ENCODE peak calls at places on chromosome 19, in five cellular contexts. G, J, I, D and T are unnamed samples.

GRCh38 chr19:55676384-55676783 is 1.4 kb downstream of the EPN1 start:
- DNase-seq in G (no peak), D (no peak), I (no peak), J (no peak), T (no peak)

GRCh38 chr19:6730153-6730804 is 7.1 kb downstream of the GPR108 start:
- DNase-seq in D (peak; percentile 86), J (no peak), I (peak; percentile 87), G (peak; percentile 85), T (no peak)

GRCh38 chr19:19386373-19386869 is 19.1 kb upstream of the GATAD2A start:
- DNase-seq in J (no peak), G (no peak), D (no peak), I (no peak), T (peak; percentile 18)

GRCh38 chr19:18954094-18954493 is 13.1 kb upstream of the HOMER3 start:
- DNase-seq in I (no peak), J (no peak), D (no peak), G (no peak), T (no peak)

GRCh38 chr19:44646049-44646416 is 2.3 kb downstream of the PVR start:
- DNase-seq in D (no peak), I (no peak), J (no peak), G (no peak), T (no peak)

GRCh38 chr19:33688657-33688992 is 66.9 kb downstream of the CHST8 start:
- DNase-seq in D (no peak), J (no peak), I (peak; percentile 41), G (no peak), T (no peak)

GRCh38 chr19:45346449-45346848 is 5.9 kb downstream of the KLC3 start:
- DNase-seq in I (peak; percentile 94), D (no peak), J (no peak), G (no peak), T (no peak)

GRCh38 chr19:3398114-3398899 is 31.9 kb downstream of the NFIC start:
- DNase-seq in I (peak; percentile 72), J (peak; percentile 82), G (peak; percentile 82), D (peak; percentile 78), T (no peak)

GRCh38 chr19:55099557-55100506 is 17.6 kb downstream of the PPP1R12C start:
- DNase-seq in J (peak; percentile 66), I (peak; percentile 83), D (no peak), G (no peak), T (no peak)

GRCh38 chr19:53813996-53814395 is 10.1 kb downstream of the NLRP12 start:
- DNase-seq in I (peak; percentile 92), J (no peak), G (no peak), D (no peak), T (no peak)

GRCh38 chr19:2061093-2061935 is 10.3 kb upstream of the MKNK2 start:
- DNase-seq in G (peak; percentile 100), J (peak; percentile 99), D (peak; percentile 100), I (peak; percentile 100), T (peak; percentile 100)

GRCh38 chr19:37975071-37975470 is 68.1 kb downstream of the SIPA1L3 start:
- DNase-seq in D (no peak), J (no peak), G (peak; percentile 41), I (no peak), T (no peak)

GRCh38 chr19:38736036-38736412 is 8.2 kb downstream of the CAPN12 start:
- DNase-seq in J (peak; percentile 29), I (peak; percentile 91), D (no peak), G (peak; percentile 80), T (peak; percentile 32)

GRCh38 chr19:30645946-30646577 is 273.9 kb downstream of the ZNF536 start:
- DNase-seq in I (no peak), G (no peak), D (no peak), J (no peak), T (no peak)

GRCh38 chr19:39265321-39265916 is 2.8 kb upstream of the IFNL2 start:
- DNase-seq in G (peak; percentile 51), D (no peak), J (no peak), I (peak; percentile 80), T (no peak)

GRCh38 chr19:19997656-19998268 is 41.5 kb downstream of the ZNF682 start:
- DNase-seq in J (peak; percentile 6), G (peak; percentile 81), D (no peak), I (no peak), T (peak; percentile 48)

GRCh38 chr19:47895165-47895782 is 9.2 kb upstream of the SULT2A1 start:
- DNase-seq in J (no peak), I (no peak), D (no peak), G (no peak), T (no peak)

GRCh38 chr19:42540071-42540553 is 11.8 kb upstream of the CEACAM1 start:
- DNase-seq in I (no peak), J (no peak), D (no peak), G (peak; percentile 33), T (no peak)

GRCh38 chr19:18428173-18428836 is 9.1 kb downstream of the SSBP4 start:
- DNase-seq in D (no peak), I (peak; percentile 77), G (no peak), J (no peak), T (no peak)

GRCh38 chr19:13022859-13023636 is 27.8 kb downstream of the NFIX start:
- DNase-seq in D (peak; percentile 73), J (peak; percentile 89), G (no peak), I (peak; percentile 98), T (no peak)

GRCh38 chr19:50238043-50238442 is 34.6 kb downstream of the MYH14 start:
- DNase-seq in G (no peak), D (no peak), J (peak; percentile 11), I (peak; percentile 60), T (no peak)

GRCh38 chr19:50230379-50231351 is 27.2 kb downstream of the MYH14 start:
- DNase-seq in I (peak; percentile 41), D (no peak), G (no peak), J (no peak), T (no peak)

GRCh38 chr19:50231821-50232220 is 28.4 kb downstream of the MYH14 start:
- DNase-seq in D (no peak), I (peak; percentile 44), G (no peak), J (no peak), T (no peak)

GRCh38 chr19:50233308-50233910 is 30.0 kb downstream of the MYH14 start:
- DNase-seq in I (peak; percentile 85), G (no peak), D (no peak), J (no peak), T (no peak)

DNA sequence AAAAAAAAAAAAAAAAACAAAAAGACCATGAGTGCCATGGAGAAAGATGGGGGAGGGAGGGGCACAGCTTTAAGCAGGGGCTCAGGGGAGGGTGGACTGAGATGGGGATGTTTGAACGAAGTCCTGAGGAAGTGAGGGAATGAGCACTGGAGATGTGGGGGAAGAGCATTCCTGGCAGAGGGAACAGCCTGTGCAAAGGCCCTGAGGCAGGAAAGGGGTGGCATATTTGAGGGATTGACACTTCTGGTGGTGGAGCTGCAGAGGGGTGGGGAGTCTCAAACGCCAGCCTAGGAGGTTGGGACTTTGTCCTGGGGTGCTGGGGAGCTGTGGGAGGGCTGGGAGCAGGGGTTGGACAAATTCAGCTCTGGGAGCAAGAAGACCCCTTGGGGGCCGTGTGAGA is 29.2 kb downstream of the MYH14 start:
- DNase-seq in G (no peak), J (no peak), D (no peak), I (no peak), T (no peak)
- H3K27ac ChIP-seq in G (no peak overlapping the region), J (no peak overlapping the region), D (no peak overlapping the region), I (no peak overlapping the region), T (no peak overlapping the region)

DNA sequence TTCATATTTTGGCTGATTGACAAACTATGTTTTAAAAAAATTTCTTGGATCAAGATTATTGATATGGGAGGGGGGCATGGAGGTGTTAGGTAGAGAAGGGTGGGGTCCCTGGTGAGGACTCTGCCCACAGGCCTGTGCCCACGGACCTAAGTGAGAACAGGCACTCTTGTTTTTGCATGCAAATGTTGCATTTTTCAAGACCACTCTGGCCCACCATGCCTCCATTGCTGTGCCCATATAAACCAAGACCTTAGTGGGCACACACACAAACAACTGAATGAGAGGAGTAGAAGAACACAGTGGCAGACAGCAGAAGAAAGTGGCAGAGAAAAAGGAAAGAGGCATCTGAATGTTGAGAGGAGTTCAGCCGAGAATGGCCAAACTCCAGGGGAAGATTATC is 69.6 kb upstream of the ZNF98 start:
- DNase-seq in I (no peak), J (no peak), G (no peak), D (no peak), T (no peak)
- H3K9me3 ChIP-seq in I (no peaks in the 10 kb centered on the region), J (no peaks in the 10 kb centered on the region), G (peaks cover 2% of the 10 kb centered on the region), D (no peaks in the 10 kb centered on the region), T (peaks cover 5% of the 10 kb centered on the region)

GRCh38 chr19:10292206-10292788 is 2.5 kb downstream of the ICAM5 start:
- DNase-seq in I (peak; percentile 90), D (peak; percentile 47), J (peak; percentile 66), G (peak; percentile 89), T (no peak)

GRCh38 chr19:10289836-10290438 is at the start of gene ICAM5:
- DNase-seq in D (no peak), G (no peak), J (no peak), I (peak; percentile 92), T (no peak)

GRCh38 chr19:10290439-10290875 is 705 bp downstream of the ICAM5 start:
- DNase-seq in I (peak; percentile 78), J (no peak), D (no peak), G (no peak), T (no peak)

GRCh38 chr19:10291554-10292205 is 1.9 kb downstream of the ICAM5 start:
- DNase-seq in I (peak; percentile 88), J (no peak), G (peak; percentile 70), D (no peak), T (no peak)

GRCh38 chr19:10290876-10291553 is 1.3 kb downstream of the ICAM5 start:
- DNase-seq in J (no peak), I (peak; percentile 93), G (peak; percentile 71), D (no peak), T (no peak)
- H3K4me1 ChIP-seq in J (peaks cover 76% of the 10 kb centered on the region), I (peaks cover 15% of the 10 kb centered on the region), G (peaks cover 17% of the 10 kb centered on the region), D (peaks cover 92% of the 10 kb centered on the region), T (peaks cover 61% of the 10 kb centered on the region)

GRCh38 chr19:10961763-10962536 is 1.1 kb downstream of the SMARCA4 start:
- DNase-seq in J (no peak), G (no peak), I (peak; percentile 89), D (no peak), T (no peak)
- H3K27ac ChIP-seq in J (peak overlapping the region; percentile 90), G (no peak overlapping the region), I (peak overlapping the region; percentile 74), D (peak overlapping the region; percentile 75), T (peak overlapping the region; percentile 82)

DNA sequence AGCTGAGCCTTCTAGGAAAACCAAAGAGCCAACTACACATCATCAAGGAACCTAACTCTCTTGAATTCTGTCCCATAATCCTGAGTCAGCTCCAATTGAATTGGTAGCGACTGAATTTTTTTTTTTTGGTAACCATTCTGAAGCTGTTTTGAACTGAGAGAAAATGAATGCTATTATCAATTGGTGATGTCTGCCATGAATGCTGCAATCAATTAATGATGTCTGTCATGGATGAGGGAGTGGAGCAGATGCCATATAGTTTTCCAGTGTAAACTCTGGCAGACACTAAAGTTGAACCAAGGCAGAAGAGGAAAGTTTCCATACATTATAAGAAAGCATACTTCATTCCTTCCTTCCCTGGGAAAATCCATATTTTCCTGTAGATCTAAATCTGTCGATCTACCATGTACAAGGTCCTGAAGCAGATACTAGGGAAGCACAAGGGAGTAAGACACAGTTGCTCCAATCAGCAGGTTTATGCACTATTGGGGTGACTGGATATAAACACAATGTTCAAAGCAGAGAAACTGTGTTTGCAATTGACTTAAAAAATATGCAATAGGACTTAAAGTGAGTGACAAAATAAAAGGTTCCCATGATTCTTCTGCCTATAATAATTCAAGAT is 48.8 kb downstream of the MBD3L1 start:
- DNase-seq in I (peak; percentile 31), G (no peak), D (no peak), J (no peak), T (no peak)
- H3K9me3 ChIP-seq in I (no peaks in the 10 kb centered on the region), G (no peaks in the 10 kb centered on the region), D (no peaks in the 10 kb centered on the region), J (no peaks in the 10 kb centered on the region), T (no peaks in the 10 kb centered on the region)

GRCh38 chr19:17394891-17395415 is 957 bp upstream of the CCDC194 start:
- DNase-seq in J (peak; percentile 47), G (peak; percentile 68), D (peak; percentile 40), I (peak; percentile 98), T (no peak)
- H3K4me1 ChIP-seq in J (peaks cover 19% of the 10 kb centered on the region), G (peaks cover 7% of the 10 kb centered on the region), D (peaks cover 23% of the 10 kb centered on the region), I (peaks cover 9% of the 10 kb centered on the region), T (peaks cover 15% of the 10 kb centered on the region)